ENCODE peak calls at places on chromosomes 11 and 22, in seven cellular contexts. L is naive thymus-derived CD4-positive, alpha-beta T cell; H is activated CD8-positive, alpha-beta memory T cell treated with anti-CD3 and anti-CD28 coated beads for 4 hours; P is T-helper 9 cell; W is KBM-7; U is HTR-8/SVneo; A is HFFc6. Q is an unnamed sample.

GRCh38 chr11:75812542-75813040 is 2.4 kb upstream of the UVRAG start:
- DNase-seq in L (no peak), H (no peak), P (no peak), W (no peak), U (no peak), A (no peak), Q (no peak)

GRCh38 chr11:69388661-69389060 is 92.8 kb upstream of the LINC01488 start:
- DNase-seq in L (no peak), H (no peak), P (no peak), W (no peak), U (no peak), A (no peak), Q (no peak)

GRCh38 chr11:72685560-72686480 is 11.6 kb upstream of the PDE2A start:
- DNase-seq in L (no peak), H (no peak), P (no peak), W (no peak), U (no peak), A (no peak), Q (no peak)

GRCh38 chr11:95279921-95280861 is 49.2 kb upstream of the SESN3 start:
- DNase-seq in L (no peak), H (no peak), P (no peak), W (no peak), U (no peak), A (no peak), Q (no peak)

GRCh38 chr11:45937916-45938315 is 15.5 kb downstream of the LARGE2 start:
- DNase-seq in L (no peak), H (no peak), P (no peak), W (no peak), U (no peak), A (no peak), Q (no peak)

GRCh38 chr11:10514210-10514609 is 26.8 kb downstream of the RNF141 start:
- DNase-seq in L (no peak), H (no peak), P (no peak), W (no peak), U (no peak), A (no peak), Q (peak; percentile 12)

GRCh38 chr22:27270818-27271510 is 530.6 kb downstream of the MN1 start:
- DNase-seq in L (no peak), H (no peak), P (no peak), W (no peak), U (no peak), A (no peak), Q (no peak)

GRCh38 chr11:19537803-19538453 is 174.7 kb upstream of the NAV2 start:
- DNase-seq in L (no peak), H (no peak), P (no peak), W (no peak), U (no peak), A (no peak), Q (no peak)

GRCh38 chr11:119316017-119316728 is 757 bp downstream of the MCAM start:
- DNase-seq in L (no peak), H (no peak), P (no peak), W (peak; percentile 27), U (no peak), A (no peak), Q (no peak)

Q was measured in A549.